ENCODE peak calls at places on chromosomes 1 and 21, in five cellular contexts. E is CD4-positive, alpha-beta T cell; F is esophagus squamous epithelium; V is bronchial epithelial cell; D is lower lobe of right lung. S is an unnamed sample.

GRCh38 chr1:99707535-99708142 is 58.8 kb downstream of the FRRS1 start:
- DNase-seq in E (peak; percentile 8), F (no peak), V (peak; percentile 65), D (peak; percentile 59), S (no peak)

GRCh38 chr1:2802421-2802961 is 998 bp upstream of the TTC34 start:
- DNase-seq in E (no peak), F (no peak), V (no peak), D (peak; percentile 36), S (no peak)

GRCh38 chr1:229445828-229446227 is 11.9 kb upstream of the ACTA1 start:
- DNase-seq in E (no peak), F (no peak), V (no peak), D (no peak), S (no peak)

GRCh38 chr1:34126486-34126885 is 38.5 kb downstream of the CSMD2 start:
- DNase-seq in E (no peak), F (no peak), V (no peak), D (no peak), S (peak; percentile 22)

GRCh38 chr1:227654431-227654830 is 80.7 kb downstream of the JMJD4 start:
- DNase-seq in E (no peak), F (no peak), V (no peak), D (no peak), S (no peak)

GRCh38 chr1:114530224-114530623 is 19.2 kb upstream of the TRIM33 start:
- DNase-seq in E (no peak), F (no peak), V (no peak), D (no peak), S (no peak)

GRCh38 chr1:173876732-173877131 is 8.6 kb downstream of the ZBTB37 start:
- DNase-seq in E (no peak), F (no peak), V (no peak), D (no peak), S (no peak)

GRCh38 chr1:44237721-44238457 is 24.6 kb downstream of the DMAP1 start:
- DNase-seq in E (peak; percentile 33), F (no peak), V (no peak), D (peak; percentile 63), S (no peak)

GRCh38 chr1:186404454-186405051 is 28.9 kb downstream of the ODR4 start:
- DNase-seq in E (no peak), F (no peak), V (peak; percentile 69), D (no peak), S (no peak)

GRCh38 chr1:86435327-86435726 is 11.4 kb downstream of the CLCA2 start:
- DNase-seq in E (no peak), F (no peak), V (no peak), D (no peak), S (no peak)

GRCh38 chr1:15220825-15221431 is 26.1 kb upstream of the FHAD1 start:
- DNase-seq in E (no peak), F (no peak), V (no peak), D (no peak), S (no peak)

GRCh38 chr1:156910309-156910782 is 10.1 kb upstream of the LRRC71 start:
- DNase-seq in E (peak; percentile 50), F (no peak), V (no peak), D (peak; percentile 62), S (no peak)

GRCh38 chr21:44490816-44491215 is 35.5 kb downstream of the LRRC3 start:
- DNase-seq in E (no peak), F (no peak), V (no peak), D (no peak), S (no peak)

GRCh38 chr21:45910548-45911221 is 70.9 kb upstream of the COL6A1 start:
- DNase-seq in E (no peak), F (no peak), V (no peak), D (no peak), S (no peak)

GRCh38 chr1:163650624-163651023 is 328.9 kb downstream of the NUF2 start:
- DNase-seq in E (no peak), F (no peak), V (no peak), D (no peak), S (no peak)

GRCh38 chr1:191641420-191642215 is 516.6 kb upstream of the RGS18 start:
- DNase-seq in E (no peak), F (no peak), V (peak; percentile 13), D (no peak), S (no peak)

GRCh38 chr1:212167098-212167497 is 118.1 kb upstream of the PPP2R5A start:
- DNase-seq in E (no peak), F (no peak), V (no peak), D (no peak), S (no peak)

GRCh38 chr21:43203523-43204080 is 34.8 kb downstream of the CRYAA start:
- DNase-seq in E (no peak), F (no peak), V (no peak), D (no peak), S (peak; percentile 26)

GRCh38 chr1:232568906-232569305 is 61.0 kb downstream of the SIPA1L2 start:
- DNase-seq in E (no peak), F (no peak), V (no peak), D (no peak), S (no peak)

GRCh38 chr1:32886012-32886827 is at the start of gene HPCA:
- DNase-seq in E (peak; percentile 20), F (no peak), V (no peak), D (peak; percentile 68), S (no peak)

GRCh38 chr21:44513389-44514217 is 26.4 kb downstream of the KRTAP10-1 start:
- DNase-seq in E (no peak), F (no peak), V (no peak), D (peak; percentile 41), S (no peak)

GRCh38 chr21:25911730-25912401 is 177.1 kb downstream of the GABPA start:
- DNase-seq in E (no peak), F (no peak), V (no peak), D (no peak), S (no peak)

GRCh38 chr1:18948048-18948912 is 8.2 kb downstream of the IFFO2 start:
- DNase-seq in E (peak; percentile 49), F (no peak), V (peak; percentile 65), D (peak; percentile 55), S (no peak)

GRCh38 chr1:20540281-20540680 is 12.1 kb upstream of the FAM43B start:
- DNase-seq in E (no peak), F (no peak), V (no peak), D (no peak), S (no peak)

GRCh38 chr1:10733967-10734366 is 62.5 kb downstream of the CASZ1 start:
- DNase-seq in E (no peak), F (no peak), V (peak; percentile 26), D (peak; percentile 81), S (no peak)

GRCh38 chr1:218361298-218362065 is 16.3 kb downstream of the TGFB2 start:
- DNase-seq in E (no peak), F (no peak), V (peak; percentile 42), D (no peak), S (no peak)

GRCh38 chr1:41888756-41889155 is 30.0 kb downstream of the HIVEP3 start:
- DNase-seq in E (no peak), F (no peak), V (no peak), D (no peak), S (no peak)

GRCh38 chr1:41890841-41891311 is 27.8 kb downstream of the HIVEP3 start:
- DNase-seq in E (no peak), F (no peak), V (peak; percentile 47), D (no peak), S (no peak)

GRCh38 chr1:41892211-41892840 is 26.4 kb downstream of the HIVEP3 start:
- DNase-seq in E (no peak), F (no peak), V (no peak), D (no peak), S (no peak)

GRCh38 chr1:41889506-41890414 is 29.0 kb downstream of the HIVEP3 start:
- DNase-seq in E (no peak), F (no peak), V (no peak), D (no peak), S (no peak)

DNA sequence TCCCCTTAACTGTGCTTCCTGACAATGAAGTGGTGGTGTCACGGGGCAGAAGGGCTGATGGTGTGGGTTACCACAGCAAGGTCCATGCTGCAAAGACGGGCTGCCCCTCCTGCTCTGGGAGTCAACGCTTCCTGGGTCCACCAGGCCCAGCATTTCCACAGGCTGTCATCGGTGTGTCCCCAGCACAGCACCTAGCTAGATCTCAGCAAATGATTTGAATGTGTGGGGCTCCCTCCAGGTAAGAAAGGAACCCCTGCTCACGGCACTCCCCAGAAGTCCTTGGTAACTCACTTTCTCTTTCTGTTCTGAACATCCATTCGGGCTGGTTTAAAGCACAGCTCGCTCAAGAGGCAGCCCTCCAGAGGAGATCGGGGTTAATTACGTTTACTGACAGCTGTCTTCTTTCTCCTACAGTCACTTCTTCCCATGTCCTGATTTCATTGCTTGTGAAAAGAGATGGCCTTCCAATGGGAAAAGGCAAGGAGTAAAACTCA is 27.3 kb downstream of the HIVEP3 start:
- DNase-seq in E (peak; percentile 38), F (no peak), V (peak; percentile 26), D (peak; percentile 60), S (no peak)
- TF ChIP-seq CTCF in E (peak; percentile 61), F (peak; percentile 20), V (peak; percentile 13), D (peak; percentile 35), S (no peak)

DNA sequence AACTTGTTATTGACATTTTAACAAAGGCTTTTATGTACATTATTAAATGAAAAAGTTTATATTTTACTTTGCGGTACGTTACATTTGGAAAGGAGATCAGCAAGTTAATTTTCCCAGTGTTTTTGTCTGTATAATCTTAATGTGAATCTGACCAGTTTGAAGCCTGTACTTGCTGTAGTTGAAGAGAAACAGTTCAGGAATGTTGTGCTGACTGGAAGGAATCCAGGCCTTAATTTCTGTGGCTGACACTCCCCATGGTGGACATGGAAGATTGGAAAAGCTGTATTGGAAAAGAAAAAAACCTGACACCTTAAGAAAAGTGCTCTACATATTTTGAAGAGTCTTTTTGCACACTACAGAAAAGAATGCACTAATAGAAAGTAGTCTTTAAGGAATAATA is 15.5 kb downstream of the LEPR start:
- DNase-seq in E (no peak), F (no peak), V (no peak), D (no peak), S (no peak)
- TF ChIP-seq CTCF in E (no peak), F (no peak), V (no peak), D (no peak), S (no peak)

GRCh38 chr21:16942703-16943102 is 570.1 kb upstream of the CXADR start:
- DNase-seq in E (no peak), F (no peak), V (peak; percentile 42), D (no peak), S (no peak)
- TF ChIP-seq CTCF in E (no peak), F (peak; percentile 21), V (peak; percentile 64), D (no peak), S (no peak)

GRCh38 chr21:35648512-35648911 is 411.8 kb downstream of the SETD4 start:
- DNase-seq in E (no peak), F (no peak), V (no peak), D (no peak), S (no peak)

GRCh38 chr21:35651166-35651565 is 409.2 kb downstream of the SETD4 start:
- DNase-seq in E (no peak), F (no peak), V (no peak), D (no peak), S (no peak)

GRCh38 chr21:35652196-35652595 is 408.1 kb downstream of the SETD4 start:
- DNase-seq in E (no peak), F (no peak), V (no peak), D (no peak), S (no peak)

GRCh38 chr21:35649186-35649585 is 411.1 kb downstream of the SETD4 start:
- DNase-seq in E (no peak), F (no peak), V (peak; percentile 35), D (no peak), S (no peak)

DNA sequence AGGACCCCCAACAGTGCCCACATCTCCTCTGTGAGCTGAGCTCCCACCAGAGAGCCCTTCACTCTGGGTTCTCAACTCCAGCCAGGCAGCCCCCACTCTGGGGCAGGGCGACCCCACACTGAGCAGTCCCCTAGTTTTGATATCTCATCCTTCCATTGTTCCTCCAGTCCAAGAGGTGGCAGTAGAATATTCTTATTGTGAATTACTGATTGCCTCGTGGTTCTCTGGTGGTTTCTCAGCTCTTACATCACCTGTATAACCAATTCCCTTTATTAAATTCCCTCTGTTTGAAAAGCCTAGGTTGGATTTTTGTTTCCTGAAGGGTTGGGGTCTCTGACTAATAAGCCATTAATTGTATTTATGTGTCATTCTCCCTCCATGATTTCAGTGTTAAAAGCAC is 407.5 kb downstream of the SETD4 start:
- DNase-seq in E (no peak), F (no peak), V (no peak), D (no peak), S (no peak)
- TF ChIP-seq CTCF in E (no peak), F (no peak), V (no peak), D (no peak), S (no peak)

S was measured in coronary artery.